ENCODE peak calls at places on chromosomes 1 and 21, in six cellular contexts. One of them, this sample, is unnamed.
A peak's percentile ranks its signal among the peaks of the same experiment; 100 is the strongest.

GRCh38 chr1:172766462-172766861 is 107.6 kb downstream of the FASLG start:
- DNase-seq in Karpas-422: no peak
- DNase-seq in OCI-LY7: no peak
- DNase-seq in transverse colon: no peak
- DNase-seq in CD8-positive, alpha-beta memory T cell: no peak
- DNase-seq in tibial artery: peak; percentile 31
- DNase-seq in this sample: no peak

GRCh38 chr1:84570436-84571149 is 3.6 kb downstream of the CTBS start:
- DNase-seq in Karpas-422: no peak
- DNase-seq in OCI-LY7: no peak
- DNase-seq in transverse colon: no peak
- DNase-seq in CD8-positive, alpha-beta memory T cell: no peak
- DNase-seq in tibial artery: no peak
- DNase-seq in this sample: no peak

GRCh38 chr1:46181343-46182260 is 5.3 kb upstream of the P3R3URF start:
- DNase-seq in Karpas-422: no peak
- DNase-seq in OCI-LY7: no peak
- DNase-seq in transverse colon: peak; percentile 56
- DNase-seq in CD8-positive, alpha-beta memory T cell: no peak
- DNase-seq in tibial artery: no peak
- DNase-seq in this sample: no peak

GRCh38 chr1:220527279-220528048 is 472 bp upstream of the MARK1 start:
- DNase-seq in Karpas-422: no peak
- DNase-seq in OCI-LY7: no peak
- DNase-seq in transverse colon: peak; percentile 29
- DNase-seq in CD8-positive, alpha-beta memory T cell: no peak
- DNase-seq in tibial artery: peak; percentile 49
- DNase-seq in this sample: no peak

GRCh38 chr1:204943495-204943894 is 72.8 kb downstream of the NFASC start:
- DNase-seq in Karpas-422: no peak
- DNase-seq in OCI-LY7: no peak
- DNase-seq in transverse colon: no peak
- DNase-seq in CD8-positive, alpha-beta memory T cell: no peak
- DNase-seq in tibial artery: no peak
- DNase-seq in this sample: no peak

GRCh38 chr1:17865912-17866311 is 110.8 kb downstream of the ACTL8 start:
- DNase-seq in Karpas-422: no peak
- DNase-seq in OCI-LY7: no peak
- DNase-seq in transverse colon: no peak
- DNase-seq in CD8-positive, alpha-beta memory T cell: no peak
- DNase-seq in tibial artery: no peak
- DNase-seq in this sample: no peak

GRCh38 chr1:2255047-2255419 is 26.9 kb downstream of the SKI start:
- DNase-seq in Karpas-422: no peak
- DNase-seq in OCI-LY7: no peak
- DNase-seq in transverse colon: no peak
- DNase-seq in CD8-positive, alpha-beta memory T cell: no peak
- DNase-seq in tibial artery: no peak
- DNase-seq in this sample: no peak

GRCh38 chr1:117680316-117681002 is 74.6 kb downstream of the TENT5C start:
- DNase-seq in Karpas-422: no peak
- DNase-seq in OCI-LY7: no peak
- DNase-seq in transverse colon: no peak
- DNase-seq in CD8-positive, alpha-beta memory T cell: no peak
- DNase-seq in tibial artery: no peak
- DNase-seq in this sample: no peak

GRCh38 chr1:23585321-23586022 is 26.2 kb upstream of the ID3 start:
- DNase-seq in Karpas-422: no peak
- DNase-seq in OCI-LY7: no peak
- DNase-seq in transverse colon: no peak
- DNase-seq in CD8-positive, alpha-beta memory T cell: no peak
- DNase-seq in tibial artery: peak; percentile 38
- DNase-seq in this sample: peak; percentile 71

GRCh38 chr1:22288593-22289241 is 145.8 kb upstream of the WNT4 start:
- DNase-seq in Karpas-422: no peak
- DNase-seq in OCI-LY7: no peak
- DNase-seq in transverse colon: no peak
- DNase-seq in CD8-positive, alpha-beta memory T cell: no peak
- DNase-seq in tibial artery: no peak
- DNase-seq in this sample: no peak

GRCh38 chr21:17742181-17742580 is 77.0 kb downstream of the C21orf91 start:
- DNase-seq in Karpas-422: no peak
- DNase-seq in OCI-LY7: no peak
- DNase-seq in transverse colon: no peak
- DNase-seq in CD8-positive, alpha-beta memory T cell: no peak
- DNase-seq in tibial artery: no peak
- DNase-seq in this sample: no peak

GRCh38 chr1:107572674-107573205 is 392.2 kb downstream of the VAV3 start:
- DNase-seq in Karpas-422: no peak
- DNase-seq in OCI-LY7: no peak
- DNase-seq in transverse colon: no peak
- DNase-seq in CD8-positive, alpha-beta memory T cell: no peak
- DNase-seq in tibial artery: no peak
- DNase-seq in this sample: peak; percentile 60

GRCh38 chr1:6603424-6603850 is 768 bp upstream of the KLHL21 start:
- DNase-seq in Karpas-422: peak; percentile 41
- DNase-seq in OCI-LY7: no peak
- DNase-seq in transverse colon: peak; percentile 65
- DNase-seq in CD8-positive, alpha-beta memory T cell: peak; percentile 76
- DNase-seq in tibial artery: peak; percentile 53
- DNase-seq in this sample: no peak

GRCh38 chr21:41290106-41290799 is 26.3 kb upstream of the FAM3B start:
- DNase-seq in Karpas-422: no peak
- DNase-seq in OCI-LY7: no peak
- DNase-seq in transverse colon: no peak
- DNase-seq in CD8-positive, alpha-beta memory T cell: no peak
- DNase-seq in tibial artery: no peak
- DNase-seq in this sample: no peak

GRCh38 chr1:110337704-110338199 is 1.4 kb upstream of the RBM15 start:
- DNase-seq in Karpas-422: peak; percentile 80
- DNase-seq in OCI-LY7: peak; percentile 69
- DNase-seq in transverse colon: peak; percentile 68
- DNase-seq in CD8-positive, alpha-beta memory T cell: peak; percentile 60
- DNase-seq in tibial artery: peak; percentile 36
- DNase-seq in this sample: no peak

GRCh38 chr1:180248731-180249681 is 18.9 kb downstream of the LHX4 start:
- DNase-seq in Karpas-422: peak; percentile 77
- DNase-seq in OCI-LY7: peak; percentile 26
- DNase-seq in transverse colon: no peak
- DNase-seq in CD8-positive, alpha-beta memory T cell: peak; percentile 29
- DNase-seq in tibial artery: no peak
- DNase-seq in this sample: peak; percentile 38

GRCh38 chr1:88237026-88237425 is 447.0 kb upstream of the PKN2 start:
- DNase-seq in Karpas-422: no peak
- DNase-seq in OCI-LY7: no peak
- DNase-seq in transverse colon: no peak
- DNase-seq in CD8-positive, alpha-beta memory T cell: no peak
- DNase-seq in tibial artery: no peak
- DNase-seq in this sample: no peak

GRCh38 chr1:113765306-113765705 is 6.0 kb upstream of the PHTF1 start:
- DNase-seq in Karpas-422: no peak
- DNase-seq in OCI-LY7: no peak
- DNase-seq in transverse colon: no peak
- DNase-seq in CD8-positive, alpha-beta memory T cell: no peak
- DNase-seq in tibial artery: no peak
- DNase-seq in this sample: no peak

GRCh38 chr21:36069713-36070573 is at the start of gene CBR1:
- DNase-seq in Karpas-422: peak; percentile 93
- DNase-seq in OCI-LY7: peak; percentile 78
- DNase-seq in transverse colon: peak; percentile 96
- DNase-seq in CD8-positive, alpha-beta memory T cell: peak; percentile 91
- DNase-seq in tibial artery: peak; percentile 92
- DNase-seq in this sample: peak; percentile 92

GRCh38 chr1:116722016-116722838 is 32.0 kb upstream of the CD2 start:
- DNase-seq in Karpas-422: no peak
- DNase-seq in OCI-LY7: no peak
- DNase-seq in transverse colon: peak; percentile 27
- DNase-seq in CD8-positive, alpha-beta memory T cell: no peak
- DNase-seq in tibial artery: no peak
- DNase-seq in this sample: no peak

GRCh38 chr1:25096307-25097150 is 135.8 kb downstream of the SYF2 start:
- DNase-seq in Karpas-422: no peak
- DNase-seq in OCI-LY7: no peak
- DNase-seq in transverse colon: no peak
- DNase-seq in CD8-positive, alpha-beta memory T cell: no peak
- DNase-seq in tibial artery: no peak
- DNase-seq in this sample: no peak

GRCh38 chr1:94714552-94714951 is 105.6 kb upstream of the SLC44A3 start:
- DNase-seq in Karpas-422: no peak
- DNase-seq in OCI-LY7: no peak
- DNase-seq in transverse colon: no peak
- DNase-seq in CD8-positive, alpha-beta memory T cell: no peak
- DNase-seq in tibial artery: no peak
- DNase-seq in this sample: no peak

GRCh38 chr21:38628426-38628825 is 130.1 kb upstream of the ERG start:
- DNase-seq in Karpas-422: no peak
- DNase-seq in OCI-LY7: no peak
- DNase-seq in transverse colon: no peak
- DNase-seq in CD8-positive, alpha-beta memory T cell: no peak
- DNase-seq in tibial artery: no peak
- DNase-seq in this sample: no peak

GRCh38 chr21:31795992-31796391 is 64.1 kb upstream of the SCAF4 start:
- DNase-seq in Karpas-422: no peak
- DNase-seq in OCI-LY7: no peak
- DNase-seq in transverse colon: no peak
- DNase-seq in CD8-positive, alpha-beta memory T cell: no peak
- DNase-seq in tibial artery: no peak
- DNase-seq in this sample: no peak

GRCh38 chr1:17185485-17185860 is 19.5 kb upstream of the PADI1 start:
- DNase-seq in Karpas-422: no peak
- DNase-seq in OCI-LY7: no peak
- DNase-seq in transverse colon: no peak
- DNase-seq in CD8-positive, alpha-beta memory T cell: no peak
- DNase-seq in tibial artery: no peak
- DNase-seq in this sample: no peak

GRCh38 chr1:19042675-19043578 is 86.5 kb upstream of the IFFO2 start:
- DNase-seq in Karpas-422: no peak
- DNase-seq in OCI-LY7: no peak
- DNase-seq in transverse colon: no peak
- DNase-seq in CD8-positive, alpha-beta memory T cell: no peak
- DNase-seq in tibial artery: peak; percentile 9
- DNase-seq in this sample: no peak

GRCh38 chr1:234882898-234883297 is 245.7 kb downstream of the TOMM20 start:
- DNase-seq in Karpas-422: no peak
- DNase-seq in OCI-LY7: no peak
- DNase-seq in transverse colon: no peak
- DNase-seq in CD8-positive, alpha-beta memory T cell: no peak
- DNase-seq in tibial artery: no peak
- DNase-seq in this sample: no peak

GRCh38 chr1:2404142-2404889 is 8.0 kb downstream of the PEX10 start:
- DNase-seq in Karpas-422: no peak
- DNase-seq in OCI-LY7: no peak
- DNase-seq in transverse colon: no peak
- DNase-seq in CD8-positive, alpha-beta memory T cell: no peak
- DNase-seq in tibial artery: no peak
- DNase-seq in this sample: no peak

GRCh38 chr21:36247316-36247715 is 72.7 kb upstream of the MORC3 start:
- DNase-seq in Karpas-422: peak; percentile 27
- DNase-seq in OCI-LY7: no peak
- DNase-seq in transverse colon: no peak
- DNase-seq in CD8-positive, alpha-beta memory T cell: no peak
- DNase-seq in tibial artery: no peak
- DNase-seq in this sample: no peak

DNA sequence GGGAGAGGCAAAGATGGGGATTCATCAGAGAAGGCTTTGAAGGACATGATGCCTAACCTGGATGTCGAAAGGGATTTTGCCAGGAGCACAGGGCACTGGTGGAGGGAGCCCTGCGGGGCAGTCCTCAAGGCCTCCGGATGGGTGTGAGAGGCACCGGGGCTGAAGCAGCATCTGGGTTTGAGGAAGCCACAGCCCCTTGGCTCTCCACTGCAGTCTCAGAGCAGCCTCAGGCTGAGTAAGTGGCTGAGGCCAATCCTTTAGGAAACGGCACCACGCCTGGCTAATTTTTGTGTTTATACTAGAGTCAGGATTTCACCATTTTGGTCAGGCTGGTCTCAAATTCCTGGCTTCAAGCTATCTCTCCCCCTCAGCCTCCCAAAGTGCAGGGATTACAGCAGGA is 12.0 kb downstream of the ERVH48-1 start:
- DNase-seq in Karpas-422: no peak
- DNase-seq in OCI-LY7: no peak
- DNase-seq in transverse colon: no peak
- DNase-seq in CD8-positive, alpha-beta memory T cell: no peak
- DNase-seq in tibial artery: no peak
- DNase-seq in this sample: no peak
- H3K36me3 ChIP-seq in Karpas-422: no peaks in the 10 kb centered on the region
- H3K36me3 ChIP-seq in OCI-LY7: peaks cover 10% of the 10 kb centered on the region
- H3K36me3 ChIP-seq in transverse colon: no peaks in the 10 kb centered on the region
- H3K36me3 ChIP-seq in CD8-positive, alpha-beta memory T cell: peaks cover 9% of the 10 kb centered on the region
- H3K36me3 ChIP-seq in tibial artery: peaks cover 38% of the 10 kb centered on the region
- H3K36me3 ChIP-seq in this sample: peaks cover 23% of the 10 kb centered on the region

GRCh38 chr1:203017061-203017460 is 9.2 kb upstream of the PPFIA4 start:
- DNase-seq in Karpas-422: no peak
- DNase-seq in OCI-LY7: no peak
- DNase-seq in transverse colon: no peak
- DNase-seq in CD8-positive, alpha-beta memory T cell: no peak
- DNase-seq in tibial artery: no peak
- DNase-seq in this sample: no peak
- H3K4me3 ChIP-seq in Karpas-422: no peak overlapping the region
- H3K4me3 ChIP-seq in OCI-LY7: no peak overlapping the region
- H3K4me3 ChIP-seq in transverse colon: no peak overlapping the region
- H3K4me3 ChIP-seq in CD8-positive, alpha-beta memory T cell: no peak overlapping the region
- H3K4me3 ChIP-seq in tibial artery: no peak overlapping the region
- H3K4me3 ChIP-seq in this sample: no peak overlapping the region

GRCh38 chr21:33578959-33579542 is 9.4 kb downstream of the DONSON start:
- DNase-seq in Karpas-422: no peak
- DNase-seq in OCI-LY7: no peak
- DNase-seq in transverse colon: no peak
- DNase-seq in CD8-positive, alpha-beta memory T cell: no peak
- DNase-seq in tibial artery: no peak
- DNase-seq in this sample: no peak
- H3K36me3 ChIP-seq in Karpas-422: peaks cover 54% of the 10 kb centered on the region
- H3K36me3 ChIP-seq in OCI-LY7: peaks cover 93% of the 10 kb centered on the region
- H3K36me3 ChIP-seq in transverse colon: no peaks in the 10 kb centered on the region
- H3K36me3 ChIP-seq in CD8-positive, alpha-beta memory T cell: peaks cover 33% of the 10 kb centered on the region
- H3K36me3 ChIP-seq in tibial artery: peaks cover 32% of the 10 kb centered on the region
- H3K36me3 ChIP-seq in this sample: peaks cover 88% of the 10 kb centered on the region

DNA sequence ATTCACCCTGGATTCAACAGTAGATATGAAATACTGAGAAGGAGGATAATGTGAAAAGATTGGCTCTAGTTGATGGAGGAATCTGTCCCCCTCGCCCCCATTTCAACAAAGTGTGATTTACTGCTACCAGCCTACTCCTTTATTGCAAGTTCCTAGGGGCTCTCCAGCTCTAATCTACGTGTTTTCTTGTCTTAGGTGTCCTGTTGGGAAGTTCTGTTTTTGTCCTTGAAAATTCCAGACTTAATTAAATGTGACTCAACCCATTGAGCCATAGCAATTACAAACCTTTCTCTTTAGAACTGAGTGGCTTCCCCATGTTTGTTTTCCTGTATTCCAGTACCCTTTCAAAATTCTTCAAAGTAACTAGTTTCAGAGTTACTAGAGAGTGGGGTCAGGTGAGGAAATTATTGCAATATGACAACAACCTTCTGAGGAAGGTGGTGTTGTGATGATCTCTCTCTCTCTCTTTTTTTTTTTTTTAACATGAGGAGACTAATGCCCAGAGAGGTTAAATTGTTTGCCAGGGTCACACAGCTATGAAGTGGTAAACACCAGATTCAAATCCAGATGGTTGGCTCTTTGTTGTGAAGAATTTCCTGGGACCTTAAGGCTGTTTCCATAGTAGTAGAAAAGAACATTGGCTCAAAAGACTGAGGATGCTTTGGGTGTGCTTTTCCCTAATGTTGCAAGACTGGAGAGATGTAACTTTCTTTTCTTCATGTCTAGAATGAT is 3.5 kb downstream of the RGL1 start:
- DNase-seq in Karpas-422: no peak
- DNase-seq in OCI-LY7: no peak
- DNase-seq in transverse colon: no peak
- DNase-seq in CD8-positive, alpha-beta memory T cell: no peak
- DNase-seq in tibial artery: no peak
- DNase-seq in this sample: no peak
- H3K4me3 ChIP-seq in Karpas-422: no peak overlapping the region
- H3K4me3 ChIP-seq in OCI-LY7: no peak overlapping the region
- H3K4me3 ChIP-seq in transverse colon: no peak overlapping the region
- H3K4me3 ChIP-seq in CD8-positive, alpha-beta memory T cell: no peak overlapping the region
- H3K4me3 ChIP-seq in tibial artery: no peak overlapping the region
- H3K4me3 ChIP-seq in this sample: no peak overlapping the region

This sample was measured in RWPE2.